ENCODE peak calls at places on chromosome 7, in ten cellular contexts. T is SJSA1; G is left lung; O is dorsolateral prefrontal cortex; J is effector memory CD4-positive, alpha-beta T cell; W is colonic mucosa; R is neural progenitor cell; C is stomach; B is foreskin keratinocyte; H is brain microvascular endothelial cell. Z is an unnamed sample.

GRCh38 chr7:80053098-80053497 is 81.5 kb upstream of the GNAI1 start:
- DNase-seq in T (no peak), G (no peak), O (no peak), J (no peak), W (no peak), R (peak; percentile 1), C (no peak), B (no peak), H (no peak), Z (no peak)

GRCh38 chr7:2099036-2099957 is 133.4 kb downstream of the MAD1L1 start:
- DNase-seq in T (no peak), G (no peak), O (peak; percentile 30), J (no peak), W (no peak), R (no peak), C (no peak), B (no peak), H (no peak), Z (no peak)

GRCh38 chr7:29412912-29413311 is 150.7 kb upstream of the PRR15 start:
- DNase-seq in T (no peak), G (no peak), O (no peak), J (no peak), W (no peak), R (no peak), C (no peak), B (no peak), H (no peak), Z (no peak)

GRCh38 chr7:1022356-1022755 is 22.0 kb upstream of the GPR146 start:
- DNase-seq in T (no peak), G (no peak), O (no peak), J (no peak), W (no peak), R (no peak), C (no peak), B (no peak), H (no peak), Z (no peak)

GRCh38 chr7:101166909-101167644 is 1.7 kb upstream of the VGF start:
- DNase-seq in T (no peak), G (no peak), O (no peak), J (no peak), W (no peak), R (peak; percentile 79), C (no peak), B (no peak), H (no peak), Z (no peak)

GRCh38 chr7:95213809-95214492 is 110.4 kb downstream of the PON1 start:
- DNase-seq in T (no peak), G (peak; percentile 46), O (peak; percentile 28), J (no peak), W (no peak), R (no peak), C (no peak), B (no peak), H (peak; percentile 81), Z (no peak)

GRCh38 chr7:131244259-131244852 is 83.3 kb upstream of the MKLN1 start:
- DNase-seq in T (peak; percentile 93), G (no peak), O (peak; percentile 54), J (no peak), W (no peak), R (no peak), C (no peak), B (peak; percentile 44), H (peak; percentile 97), Z (peak; percentile 21)

GRCh38 chr7:134108803-134109202 is 18.3 kb upstream of the LRGUK start:
- DNase-seq in T (no peak), G (no peak), O (no peak), J (no peak), W (no peak), R (no peak), C (no peak), B (no peak), H (no peak), Z (no peak)

GRCh38 chr7:3791327-3791726 is 490.3 kb downstream of the SDK1 start:
- DNase-seq in T (no peak), G (no peak), O (no peak), J (no peak), W (no peak), R (no peak), C (no peak), B (no peak), H (no peak), Z (no peak)

GRCh38 chr7:70317356-70317755 is 719.1 kb downstream of the AUTS2 start:
- DNase-seq in T (no peak), G (peak; percentile 50), O (no peak), J (no peak), W (no peak), R (no peak), C (no peak), B (peak; percentile 66), H (no peak), Z (no peak)

GRCh38 chr7:30472771-30473392 is 5.7 kb downstream of the NOD1 start:
- DNase-seq in T (no peak), G (no peak), O (no peak), J (no peak), W (no peak), R (no peak), C (no peak), B (no peak), H (peak; percentile 42), Z (no peak)

GRCh38 chr7:55537458-55537825 is 34.9 kb downstream of the VOPP1 start:
- DNase-seq in T (no peak), G (no peak), O (no peak), J (no peak), W (no peak), R (no peak), C (no peak), B (no peak), H (no peak), Z (no peak)
- H3K27ac ChIP-seq in T (no peak overlapping the region), G (no peak overlapping the region), O (no peak overlapping the region), J (no peak overlapping the region), W (no peak overlapping the region), R (no peak overlapping the region), C (no peak overlapping the region), B (peak overlapping the region; percentile 95), H (no peak overlapping the region), Z (no peak overlapping the region)

GRCh38 chr7:73718438-73718881 is 1.0 kb downstream of the STX1A start:
- DNase-seq in T (no peak), G (no peak), O (no peak), J (no peak), W (no peak), R (no peak), C (no peak), B (no peak), H (peak; percentile 24), Z (no peak)

GRCh38 chr7:73717025-73717807 is 2.3 kb downstream of the STX1A start:
- DNase-seq in T (no peak), G (no peak), O (no peak), J (no peak), W (no peak), R (no peak), C (no peak), B (no peak), H (peak; percentile 35), Z (no peak)

GRCh38 chr7:73716318-73716890 is 3.1 kb downstream of the STX1A start:
- DNase-seq in T (no peak), G (no peak), O (no peak), J (no peak), W (no peak), R (no peak), C (no peak), B (no peak), H (peak; percentile 16), Z (no peak)

GRCh38 chr7:73718905-73719805 is at the start of gene STX1A:
- DNase-seq in T (peak; percentile 75), G (peak; percentile 73), O (no peak), J (peak; percentile 57), W (peak; percentile 68), R (peak; percentile 92), C (peak; percentile 77), B (no peak), H (peak; percentile 44), Z (no peak)

GRCh38 chr7:73717991-73718405 is 1.5 kb downstream of the STX1A start:
- DNase-seq in T (peak; percentile 88), G (no peak), O (no peak), J (peak; percentile 74), W (no peak), R (no peak), C (no peak), B (peak; percentile 75), H (peak; percentile 94), Z (no peak)
- H3K27ac ChIP-seq in T (peak overlapping the region; percentile 77), G (no peak overlapping the region), O (peak overlapping the region; percentile 38), J (peak overlapping the region; percentile 51), W (no peak overlapping the region), R (no peak overlapping the region), C (peak overlapping the region; percentile 71), B (peak overlapping the region; percentile 90), H (peak overlapping the region; percentile 98), Z (no peak overlapping the region)

GRCh38 chr7:44979481-44980392 is 922 bp upstream of the MYO1G start:
- DNase-seq in T (no peak), G (no peak), O (no peak), J (no peak), W (no peak), R (no peak), C (no peak), B (no peak), H (no peak), Z (no peak)
- H3K27ac ChIP-seq in T (peak overlapping the region; percentile 77), G (peak overlapping the region; percentile 67), O (no peak overlapping the region), J (peak overlapping the region; percentile 93), W (peak overlapping the region; percentile 65), R (no peak overlapping the region), C (peak overlapping the region; percentile 62), B (peak overlapping the region; percentile 75), H (peak overlapping the region; percentile 75), Z (no peak overlapping the region)

GRCh38 chr7:20030417-20030816 is 186.8 kb downstream of the MACC1 start:
- DNase-seq in T (no peak), G (no peak), O (no peak), J (no peak), W (no peak), R (peak; percentile 24), C (no peak), B (no peak), H (no peak), Z (no peak)
- H3K27ac ChIP-seq in T (no peak overlapping the region), G (no peak overlapping the region), O (no peak overlapping the region), J (no peak overlapping the region), W (no peak overlapping the region), R (no peak overlapping the region), C (no peak overlapping the region), B (no peak overlapping the region), H (no peak overlapping the region), Z (no peak overlapping the region)

Z was measured in neuronal stem cell.